ENCODE peak calls at places on chromosome 16, in six cellular contexts. X is caudate nucleus, V is NCI-H1436, G is mesendoderm, J is choroid plexus epithelial cell, W is NCI-H1105. Y is an unnamed sample.

GRCh38 chr16:16021988-16022682 is 72.7 kb downstream of the ABCC1 start:
- DNase-seq in X (peak; percentile 49), J (peak; percentile 95), G (peak; percentile 87), V (no peak), W (no peak), Y (peak; percentile 31)

GRCh38 chr16:19472487-19472886 is 49.4 kb downstream of the GDE1 start:
- DNase-seq in V (no peak), G (no peak), X (no peak), J (no peak), W (no peak), Y (no peak)

GRCh38 chr16:81066700-81067099 is 10.3 kb downstream of the C16orf46 start:
- DNase-seq in G (no peak), X (no peak), W (no peak), V (no peak), J (no peak), Y (no peak)

GRCh38 chr16:62149646-62150045 is 113.4 kb upstream of the CDH8 start:
- DNase-seq in V (no peak), G (peak; percentile 1), W (no peak), J (no peak), X (no peak), Y (no peak)

GRCh38 chr16:70692481-70693203 is 6.8 kb upstream of the MTSS2 start:
- DNase-seq in V (no peak), J (no peak), G (no peak), W (no peak), X (no peak), Y (no peak)

GRCh38 chr16:74601131-74601871 is 5.6 kb downstream of the GLG1 start:
- DNase-seq in G (no peak), W (no peak), X (no peak), J (no peak), V (no peak), Y (no peak)

GRCh38 chr16:23365602-23366240 is 63.6 kb downstream of the SCNN1B start:
- DNase-seq in G (peak; percentile 23), J (no peak), W (no peak), V (no peak), X (no peak), Y (no peak)

GRCh38 chr16:64590516-64590915 is 531.3 kb downstream of the CDH11 start:
- DNase-seq in G (no peak), J (peak; percentile 58), X (no peak), W (no peak), V (no peak), Y (no peak)

GRCh38 chr16:86751081-86752030 is 173.0 kb downstream of the FOXL1 start:
- DNase-seq in G (no peak), J (peak; percentile 76), V (no peak), W (no peak), X (no peak), Y (no peak)

GRCh38 chr16:50323335-50324011 is 45.3 kb downstream of the BRD7 start:
- DNase-seq in G (peak; percentile 21), X (no peak), V (no peak), J (peak; percentile 73), W (peak; percentile 40), Y (no peak)